ENCODE peak calls at places on chromosomes 2 and 18, in six cellular contexts. V is PC-9; U is stomach; J is substantia nigra; R is right lobe of liver; S is CD8-positive, alpha-beta T cell. C is an unnamed sample.
A peak's percentile ranks its signal among the peaks of the same experiment; 100 is the strongest.

GRCh38 chr2:204004912-204005311 is 68.3 kb downstream of the ICOS start:
- DNase-seq in U (no peak), S (no peak), J (no peak), V (no peak), R (no peak), C (no peak)

GRCh38 chr2:56227811-56228210 is 44.0 kb downstream of the CCDC85A start:
- DNase-seq in S (no peak), V (no peak), J (no peak), U (no peak), R (no peak), C (no peak)

GRCh38 chr18:12391487-12392136 is 14.6 kb upstream of the AFG3L2 start:
- DNase-seq in J (no peak), V (no peak), S (peak; percentile 61), R (peak; percentile 55), U (peak; percentile 61), C (peak; percentile 58)

GRCh38 chr2:165617720-165618119 is 148.2 kb downstream of the CSRNP3 start:
- DNase-seq in S (no peak), U (no peak), R (no peak), V (no peak), J (no peak), C (no peak)

GRCh38 chr2:151029406-151030157 is 232.1 kb downstream of the RBM43 start:
- DNase-seq in S (no peak), V (no peak), U (no peak), R (no peak), J (no peak), C (no peak)

GRCh38 chr2:39805936-39806608 is 27.0 kb upstream of the THUMPD2 start:
- DNase-seq in V (no peak), S (no peak), U (no peak), J (no peak), R (no peak), C (no peak)

GRCh38 chr2:42332575-42332974 is 28.4 kb downstream of the COX7A2L start:
- DNase-seq in J (no peak), R (no peak), V (no peak), S (no peak), U (no peak), C (no peak)

GRCh38 chr18:27808678-27809077 is 368.3 kb downstream of the CDH2 start:
- DNase-seq in J (no peak), U (no peak), R (no peak), S (no peak), V (no peak), C (no peak)

GRCh38 chr2:61144697-61145268 is 17.2 kb upstream of the C2orf74 start:
- DNase-seq in R (peak; percentile 97), S (peak; percentile 93), J (peak; percentile 67), U (peak; percentile 98), V (peak; percentile 94), C (peak; percentile 92)

GRCh38 chr2:17793803-17794349 is 22.4 kb upstream of the MSGN1 start:
- DNase-seq in U (no peak), R (no peak), V (no peak), S (no peak), J (no peak), C (no peak)

GRCh38 chr2:148130571-148130970 is 109.7 kb downstream of the MBD5 start:
- DNase-seq in R (no peak), J (no peak), V (no peak), U (no peak), S (no peak), C (no peak)

GRCh38 chr18:3054785-3055184 is 41.8 kb upstream of the LPIN2 start:
- DNase-seq in R (no peak), J (no peak), S (no peak), V (peak; percentile 83), U (no peak), C (no peak)

GRCh38 chr18:35581555-35582309 is at the start of gene GALNT1:
- DNase-seq in U (no peak), J (no peak), R (peak; percentile 54), V (no peak), S (no peak), C (no peak)

GRCh38 chr2:62785216-62785615 is 79.7 kb downstream of the EHBP1 start:
- DNase-seq in R (no peak), V (no peak), U (no peak), J (no peak), S (no peak), C (no peak)

GRCh38 chr2:228767196-228767595 is 503.9 kb downstream of the PID1 start:
- DNase-seq in S (no peak), R (no peak), V (no peak), U (no peak), J (no peak), C (no peak)

GRCh38 chr2:74560591-74560990 is 6.1 kb downstream of the DOK1 start:
- DNase-seq in R (no peak), J (no peak), U (no peak), V (no peak), S (no peak), C (no peak)

GRCh38 chr2:196618661-196619060 is 20.9 kb upstream of the CCDC150 start:
- DNase-seq in J (no peak), V (no peak), S (no peak), U (no peak), R (no peak), C (no peak)

DNA sequence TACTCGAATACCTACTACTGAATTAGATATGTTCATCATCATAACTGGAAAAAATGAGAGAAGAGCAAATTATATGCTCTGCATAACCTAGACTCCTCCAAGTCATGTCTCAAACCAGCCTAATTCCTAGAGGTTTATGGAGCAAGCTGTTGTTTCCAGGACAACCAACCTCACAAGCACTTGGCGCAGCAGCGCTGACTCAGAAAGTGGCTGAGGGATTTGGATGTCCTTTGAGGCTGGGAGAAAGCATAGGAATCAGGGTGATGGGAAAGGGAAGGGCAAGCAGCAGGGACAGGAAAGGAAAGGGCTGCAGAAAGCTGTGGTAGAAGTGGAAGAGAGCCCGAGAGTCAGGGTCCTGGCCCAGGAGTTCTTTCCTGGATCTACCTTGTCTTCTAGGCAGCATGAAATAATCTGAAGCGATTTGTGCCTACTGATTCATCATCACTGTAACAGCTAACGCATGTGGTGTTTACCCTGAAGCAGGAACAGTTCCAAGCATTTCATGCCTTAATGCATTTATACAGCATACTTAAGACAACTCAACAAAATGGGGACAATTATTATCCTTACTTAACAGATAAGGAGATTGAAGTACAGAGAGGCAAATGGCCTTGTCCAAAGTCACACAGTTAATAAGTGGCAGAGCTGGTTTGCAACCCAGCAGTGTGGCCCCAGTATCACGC is 3.7 kb downstream of the PLEK start:
- DNase-seq in U (no peak), V (no peak), J (no peak), R (no peak), S (no peak), C (no peak)
- H3K27ac ChIP-seq in U (no peak overlapping the region), V (no peak overlapping the region), J (no peak overlapping the region), R (no peak overlapping the region), S (no peak overlapping the region), C (peak overlapping the region; percentile 45)

DNA sequence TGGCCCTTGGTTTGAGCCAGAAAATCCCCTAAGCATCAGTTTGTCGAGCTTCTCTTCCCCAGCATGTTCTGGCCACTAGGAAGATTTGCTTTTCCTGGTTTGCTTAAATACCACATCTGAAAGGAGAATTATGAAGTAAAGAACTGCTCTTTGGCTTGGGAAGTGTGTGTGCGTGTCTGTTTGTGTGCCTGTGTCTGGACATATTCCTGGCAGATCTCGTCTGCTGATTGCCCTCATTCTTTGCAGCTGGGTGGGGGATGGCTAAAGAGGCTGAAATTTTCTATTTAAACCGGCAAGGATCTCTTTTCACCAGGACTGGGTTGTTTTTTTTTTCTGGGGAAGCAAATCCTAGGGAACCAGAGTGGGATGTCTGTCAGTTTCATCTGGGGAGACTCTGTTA is 57.3 kb upstream of the MBOAT2 start:
- DNase-seq in V (no peak), J (no peak), S (no peak), R (no peak), U (no peak), C (no peak)
- H3K27ac ChIP-seq in V (no peak overlapping the region), J (no peak overlapping the region), S (no peak overlapping the region), R (no peak overlapping the region), U (no peak overlapping the region), C (no peak overlapping the region)

GRCh38 chr2:38146917-38147307 is 71.0 kb upstream of the CYP1B1 start:
- DNase-seq in R (no peak), S (no peak), J (no peak), U (no peak), V (peak; percentile 99), C (no peak)

GRCh38 chr2:38149533-38149932 is 73.6 kb upstream of the CYP1B1 start:
- DNase-seq in S (no peak), U (no peak), R (peak; percentile 61), V (no peak), J (no peak), C (no peak)

GRCh38 chr2:38146302-38146916 is 70.5 kb upstream of the CYP1B1 start:
- DNase-seq in S (no peak), V (peak; percentile 91), U (no peak), R (no peak), J (no peak), C (peak; percentile 18)

GRCh38 chr2:38148501-38148900 is 72.5 kb upstream of the CYP1B1 start:
- DNase-seq in S (no peak), U (peak; percentile 44), V (peak; percentile 98), R (peak; percentile 84), J (no peak), C (no peak)

DNA sequence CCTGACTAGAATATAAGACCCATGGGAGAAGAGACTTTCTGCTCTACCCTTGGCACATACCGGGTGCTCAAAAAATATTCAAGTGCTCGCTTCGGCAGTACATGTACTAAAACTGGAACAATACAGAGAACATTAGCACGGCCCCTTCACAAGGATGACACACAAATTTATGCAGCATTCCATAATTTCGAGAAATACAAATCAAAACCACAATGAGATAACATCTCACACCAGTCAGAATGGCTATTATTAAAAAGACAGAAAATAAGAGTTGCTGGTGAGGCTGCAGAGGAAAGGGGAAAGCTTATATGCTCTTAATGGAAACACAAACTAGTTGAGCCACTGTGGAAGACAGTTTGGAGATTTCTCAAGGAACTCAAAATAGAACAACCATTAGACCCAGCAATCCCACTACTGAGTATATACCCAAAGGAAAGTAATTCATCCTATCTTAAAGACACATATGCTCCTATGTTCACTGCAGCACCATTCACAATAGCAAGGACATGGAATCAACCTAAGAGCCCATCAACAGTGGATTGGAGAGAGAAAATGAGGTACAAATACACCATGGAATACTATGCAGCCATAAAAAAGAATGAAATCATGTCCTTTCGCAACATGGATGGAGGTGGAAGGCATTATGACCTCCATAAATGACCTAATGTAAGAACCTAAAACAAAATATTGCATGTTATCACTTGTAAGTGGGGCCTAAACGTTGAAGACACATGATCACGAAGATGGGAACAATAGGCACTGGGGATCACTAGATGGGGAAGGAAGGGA is 71.6 kb upstream of the CYP1B1 start:
- DNase-seq in U (no peak), J (no peak), R (no peak), V (no peak), S (no peak), C (no peak)
- H3K27ac ChIP-seq in U (no peak overlapping the region), J (no peak overlapping the region), R (peak overlapping the region; percentile 36), V (peak overlapping the region; percentile 96), S (no peak overlapping the region), C (peak overlapping the region; percentile 68)

GRCh38 chr18:5420909-5421308 is 122.9 kb downstream of the EPB41L3 start:
- DNase-seq in U (no peak), S (no peak), J (no peak), R (no peak), V (no peak), C (no peak)
- H3K27ac ChIP-seq in U (no peak overlapping the region), S (no peak overlapping the region), J (peak overlapping the region; percentile 75), R (no peak overlapping the region), V (no peak overlapping the region), C (no peak overlapping the region)

DNA sequence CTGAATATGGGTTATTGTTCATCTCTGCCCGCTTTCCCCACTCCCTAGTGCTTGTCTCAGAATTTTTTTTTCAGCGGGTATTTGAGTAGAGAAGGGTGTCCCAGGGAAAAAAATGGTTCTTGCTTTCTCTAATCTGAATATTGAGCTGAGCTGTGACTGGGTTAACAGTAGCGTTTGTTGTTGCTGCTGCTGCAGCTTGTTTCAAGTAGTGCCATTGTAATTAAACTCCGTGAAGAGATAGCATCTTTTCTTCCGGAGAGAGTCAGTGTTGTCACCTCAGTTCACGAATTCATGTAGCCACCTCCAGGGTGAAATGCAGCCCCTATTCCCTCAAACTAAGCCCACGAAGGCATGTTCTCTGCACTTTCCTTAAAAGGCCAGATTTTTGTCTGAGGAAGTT is 1.5 kb upstream of the AAK1 start:
- DNase-seq in S (peak; percentile 67), R (no peak), J (no peak), U (no peak), V (peak; percentile 47), C (no peak)
- H3K27ac ChIP-seq in S (peak overlapping the region; percentile 58), R (peak overlapping the region; percentile 91), J (peak overlapping the region; percentile 98), U (peak overlapping the region; percentile 69), V (peak overlapping the region; percentile 90), C (peak overlapping the region; percentile 97)

C was measured in transverse colon.